ENCODE peak calls at places on chromosome 15, in eight cellular contexts. F, E, B, Y, A, W, M and R are unnamed samples.

GRCh38 chr15:49188933-49189332 is 18.9 kb downstream of the GALK2 start:
- DNase-seq in F (no peak), E (no peak), B (no peak), Y (no peak), A (no peak), W (no peak), M (no peak), R (no peak)

GRCh38 chr15:72907733-72908132 is 124.2 kb upstream of the ADPGK start:
- DNase-seq in F (no peak), E (no peak), B (no peak), Y (no peak), A (no peak), W (no peak), M (no peak), R (no peak)

GRCh38 chr15:89157918-89158564 is 63.3 kb downstream of the RLBP1 start:
- DNase-seq in F (no peak), E (no peak), B (no peak), Y (no peak), A (no peak), W (no peak), M (no peak), R (no peak)

GRCh38 chr15:41493902-41494189 is 172 bp downstream of the ITPKA start:
- DNase-seq in F (no peak), E (no peak), B (no peak), Y (no peak), A (no peak), W (no peak), M (no peak), R (no peak)

GRCh38 chr15:80174017-80174746 is 21.4 kb downstream of the FAH start:
- DNase-seq in F (no peak), E (no peak), B (no peak), Y (peak; percentile 37), A (peak; percentile 74), W (no peak), M (peak; percentile 71), R (peak; percentile 59)

GRCh38 chr15:40930430-40931299 is 1.5 kb downstream of the DLL4 start:
- DNase-seq in F (peak; percentile 24), E (no peak), B (no peak), Y (no peak), A (no peak), W (peak; percentile 35), M (peak; percentile 58), R (no peak)

GRCh38 chr15:98906712-98907083 is 100.9 kb downstream of the PGPEP1L start:
- DNase-seq in F (no peak), E (no peak), B (no peak), Y (peak; percentile 53), A (peak; percentile 79), W (no peak), M (peak; percentile 16), R (no peak)

GRCh38 chr15:34442891-34443290 is 5.3 kb upstream of the GOLGA8A start:
- DNase-seq in F (no peak), E (no peak), B (no peak), Y (no peak), A (no peak), W (no peak), M (no peak), R (no peak)

GRCh38 chr15:33440911-33441310 is 130.1 kb downstream of the RYR3 start:
- DNase-seq in F (no peak), E (no peak), B (no peak), Y (no peak), A (no peak), W (no peak), M (no peak), R (no peak)

GRCh38 chr15:62624541-62625399 is 417.8 kb upstream of the TPM1 start:
- DNase-seq in F (no peak), E (no peak), B (no peak), Y (peak; percentile 42), A (no peak), W (no peak), M (peak; percentile 62), R (peak; percentile 73)

GRCh38 chr15:65089206-65089824 is 12.8 kb downstream of the KBTBD13 start:
- DNase-seq in F (no peak), E (no peak), B (no peak), Y (no peak), A (peak; percentile 71), W (no peak), M (no peak), R (no peak)

GRCh38 chr15:25784876-25785642 is 78.1 kb downstream of the ATP10A start:
- DNase-seq in F (no peak), E (no peak), B (no peak), Y (peak; percentile 89), A (peak; percentile 58), W (no peak), M (peak; percentile 16), R (peak; percentile 94)

GRCh38 chr15:39666671-39667070 is 85.8 kb downstream of the THBS1 start:
- DNase-seq in F (no peak), E (no peak), B (no peak), Y (peak; percentile 20), A (no peak), W (no peak), M (peak; percentile 13), R (no peak)

GRCh38 chr15:31303434-31304073 is 23.1 kb upstream of the KLF13 start:
- DNase-seq in F (no peak), E (no peak), B (no peak), Y (no peak), A (peak; percentile 72), W (no peak), M (no peak), R (no peak)

GRCh38 chr15:33490703-33491102 is 179.9 kb downstream of the RYR3 start:
- DNase-seq in F (no peak), E (no peak), B (no peak), Y (no peak), A (no peak), W (no peak), M (no peak), R (no peak)

GRCh38 chr15:73851679-73852078 is 21.7 kb upstream of the TBC1D21 start:
- DNase-seq in F (no peak), E (peak; percentile 43), B (peak; percentile 20), Y (peak; percentile 46), A (no peak), W (peak; percentile 57), M (peak; percentile 68), R (no peak)

GRCh38 chr15:71071529-71071928 is 43.7 kb upstream of the THSD4 start:
- DNase-seq in F (no peak), E (peak; percentile 79), B (no peak), Y (no peak), A (no peak), W (no peak), M (no peak), R (no peak)

GRCh38 chr15:99097441-99098410 is 7.2 kb upstream of the SYNM start:
- DNase-seq in F (no peak), E (no peak), B (no peak), Y (no peak), A (no peak), W (no peak), M (no peak), R (no peak)

GRCh38 chr15:33150993-33151392 is 43.5 kb downstream of the FMN1 start:
- DNase-seq in F (no peak), E (no peak), B (peak; percentile 64), Y (no peak), A (no peak), W (peak; percentile 19), M (no peak), R (no peak)

GRCh38 chr15:59689626-59690236 is 611 bp upstream of the BNIP2 start:
- DNase-seq in F (peak; percentile 7), E (peak; percentile 60), B (peak; percentile 65), Y (peak; percentile 77), A (peak; percentile 95), W (peak; percentile 83), M (peak; percentile 77), R (peak; percentile 17)

GRCh38 chr15:36230741-36231140 is 348.7 kb upstream of the CDIN1 start:
- DNase-seq in F (no peak), E (no peak), B (no peak), Y (no peak), A (no peak), W (no peak), M (peak; percentile 14), R (no peak)

GRCh38 chr15:55917881-55918296 is 75.5 kb downstream of the NEDD4 start:
- DNase-seq in F (no peak), E (peak; percentile 83), B (peak; percentile 63), Y (peak; percentile 85), A (no peak), W (peak; percentile 33), M (peak; percentile 97), R (peak; percentile 59)

GRCh38 chr15:77145370-77145769 is 74.5 kb upstream of the TSPAN3 start:
- DNase-seq in F (no peak), E (no peak), B (no peak), Y (no peak), A (no peak), W (no peak), M (no peak), R (no peak)

GRCh38 chr15:77001351-77001750 is 6.4 kb downstream of the PSTPIP1 start:
- DNase-seq in F (no peak), E (peak; percentile 35), B (no peak), Y (no peak), A (no peak), W (no peak), M (no peak), R (no peak)

GRCh38 chr15:40928975-40929729 is at the start of gene DLL4:
- DNase-seq in F (peak; percentile 73), E (no peak), B (no peak), Y (peak; percentile 40), A (no peak), W (peak; percentile 79), M (peak; percentile 72), R (no peak)